ENCODE peak calls at places on chromosomes 13 and 19, in ten cellular contexts. Q is transverse colon, L is body of pancreas, X is gastrocnemius medialis, K is Peyer's patch, H is IMR-90, Y is heart left ventricle, S is ovary, J is upper lobe of left lung, G is A549. D is an unnamed sample.
A peak's percentile ranks its signal among the peaks of the same experiment; 100 is the strongest.

GRCh38 chr13:100423375-100423774 is 165.2 kb downstream of the GGACT start:
- DNase-seq in X (no peak), K (no peak), J (no peak), G (no peak), Y (no peak), Q (no peak), S (no peak), L (no peak), H (peak; percentile 56), D (no peak)

GRCh38 chr19:5479958-5480357 is 24.7 kb downstream of the ZNRF4 start:
- DNase-seq in Q (no peak), H (no peak), S (no peak), L (peak; percentile 28), Y (no peak), J (no peak), G (no peak), X (no peak), K (no peak), D (no peak)

GRCh38 chr13:49110122-49110831 is 109.9 kb upstream of the MLNR start:
- DNase-seq in L (peak; percentile 93), H (peak; percentile 91), Q (peak; percentile 87), S (peak; percentile 79), X (peak; percentile 82), K (peak; percentile 95), Y (peak; percentile 83), J (no peak), G (peak; percentile 47), D (peak; percentile 89)

GRCh38 chr13:30872685-30873443 is 33.2 kb upstream of the MEDAG start:
- DNase-seq in S (peak; percentile 71), J (no peak), G (no peak), X (peak; percentile 59), K (peak; percentile 57), Y (no peak), L (peak; percentile 15), H (peak; percentile 94), Q (no peak), D (peak; percentile 53)

GRCh38 chr19:49592486-49593232 is 1.7 kb downstream of the PRR12 start:
- DNase-seq in J (no peak), K (no peak), L (peak; percentile 31), G (peak; percentile 76), H (no peak), X (no peak), Q (no peak), Y (no peak), S (peak; percentile 45), D (no peak)

GRCh38 chr19:6378036-6378435 is 2.3 kb upstream of the PSPN start:
- DNase-seq in G (no peak), X (no peak), H (peak; percentile 41), S (peak; percentile 64), L (no peak), Y (no peak), K (no peak), Q (no peak), J (no peak), D (peak; percentile 32)

GRCh38 chr19:46384396-46384795 is 29.0 kb downstream of the CCDC8 start:
- DNase-seq in X (no peak), G (no peak), J (no peak), H (no peak), Q (no peak), S (peak; percentile 27), K (peak; percentile 34), Y (no peak), L (peak; percentile 4), D (no peak)

GRCh38 chr13:79604752-79605151 is 123.8 kb downstream of the NDFIP2 start:
- DNase-seq in Y (no peak), Q (no peak), S (no peak), L (no peak), X (no peak), H (no peak), J (no peak), K (no peak), G (no peak), D (no peak)

GRCh38 chr19:7861619-7862412 is 12.4 kb downstream of the PRR36 start:
- DNase-seq in L (no peak), Y (no peak), X (no peak), H (no peak), J (peak; percentile 84), Q (no peak), K (no peak), G (no peak), S (no peak), D (no peak)
- TF ChIP-seq CTCF in L (no peak), Y (no peak), X (no peak), H (no peak), J (no peak), Q (no peak), K (no peak), G (peak; percentile 12), S (no peak), D (no peak)

DNA sequence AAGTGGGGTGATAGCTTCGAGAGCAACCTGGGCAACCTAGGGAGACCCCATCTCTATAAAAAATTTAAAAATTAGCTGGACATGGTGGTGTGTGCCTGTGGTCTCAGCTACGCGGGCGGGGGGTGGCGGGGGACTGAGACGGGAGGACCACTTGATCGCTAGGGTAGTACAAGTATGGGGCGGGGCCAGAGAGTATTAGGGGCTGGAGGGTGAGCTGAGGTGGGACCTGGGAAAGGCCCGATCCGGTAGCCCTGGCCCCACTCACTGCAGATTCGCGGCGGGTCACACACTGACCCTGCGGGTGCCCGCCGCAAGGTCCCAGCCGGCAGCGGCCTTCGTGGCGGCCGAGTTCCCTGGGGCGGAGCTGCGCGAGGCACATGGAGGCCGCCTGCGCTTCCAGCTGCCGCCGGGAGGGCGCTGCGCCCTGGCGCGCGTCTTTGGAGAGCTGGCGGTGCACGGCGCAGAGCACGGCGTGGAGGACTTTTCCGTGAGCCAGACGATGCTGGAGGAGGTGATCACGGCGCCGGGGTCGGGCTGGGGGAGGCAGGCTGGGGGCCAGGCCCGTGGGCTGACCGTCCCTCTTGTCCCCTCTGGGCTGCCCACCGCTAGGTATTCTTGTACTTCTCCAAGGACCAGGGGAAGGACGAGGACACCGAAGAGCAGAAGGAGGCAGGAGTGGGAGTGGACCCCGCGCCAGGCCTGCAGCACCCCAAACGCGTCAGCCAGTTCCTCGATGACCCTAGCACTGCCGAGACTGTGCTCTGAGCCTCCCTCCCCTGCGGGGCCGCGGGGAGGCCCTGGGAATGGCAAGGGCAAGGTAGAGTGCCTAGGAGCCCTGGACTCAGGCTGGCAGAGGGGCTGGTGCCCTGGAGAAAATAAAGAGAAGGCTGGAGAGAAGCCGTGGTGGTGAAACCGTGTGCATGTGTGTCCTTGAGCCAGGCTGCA is 2.0 kb upstream of the ARHGAP45 start:
- DNase-seq in L (peak; percentile 77), J (peak; percentile 96), K (peak; percentile 87), X (no peak), Q (peak; percentile 81), H (peak; percentile 68), Y (no peak), G (peak; percentile 44), S (peak; percentile 73), D (peak; percentile 61)
- TF ChIP-seq POLR2A in L (no peak), J (no peak), K (no peak), X (no peak), Q (no peak), H (no peak), Y (no peak), G (no peak), S (no peak), D (no peak)

GRCh38 chr13:113433391-113433916 is 19.8 kb downstream of the ADPRHL1 start:
- DNase-seq in Q (no peak), Y (no peak), H (no peak), K (no peak), G (no peak), X (no peak), J (peak; percentile 52), S (no peak), L (no peak), D (no peak)

GRCh38 chr13:113432509-113433270 is 20.6 kb downstream of the ADPRHL1 start:
- DNase-seq in H (no peak), K (no peak), L (no peak), G (no peak), Y (no peak), J (peak; percentile 54), X (no peak), Q (no peak), S (no peak), D (no peak)

GRCh38 chr13:113441661-113442060 is 11.6 kb downstream of the ADPRHL1 start:
- DNase-seq in L (no peak), J (peak; percentile 67), Y (no peak), H (no peak), X (peak; percentile 6), Q (no peak), G (no peak), K (peak; percentile 42), S (peak; percentile 20), D (no peak)

GRCh38 chr13:113442354-113442984 is 10.8 kb downstream of the ADPRHL1 start:
- DNase-seq in J (peak; percentile 57), X (no peak), G (no peak), S (peak; percentile 1), Y (no peak), H (no peak), Q (no peak), K (peak; percentile 23), L (no peak), D (no peak)

DNA sequence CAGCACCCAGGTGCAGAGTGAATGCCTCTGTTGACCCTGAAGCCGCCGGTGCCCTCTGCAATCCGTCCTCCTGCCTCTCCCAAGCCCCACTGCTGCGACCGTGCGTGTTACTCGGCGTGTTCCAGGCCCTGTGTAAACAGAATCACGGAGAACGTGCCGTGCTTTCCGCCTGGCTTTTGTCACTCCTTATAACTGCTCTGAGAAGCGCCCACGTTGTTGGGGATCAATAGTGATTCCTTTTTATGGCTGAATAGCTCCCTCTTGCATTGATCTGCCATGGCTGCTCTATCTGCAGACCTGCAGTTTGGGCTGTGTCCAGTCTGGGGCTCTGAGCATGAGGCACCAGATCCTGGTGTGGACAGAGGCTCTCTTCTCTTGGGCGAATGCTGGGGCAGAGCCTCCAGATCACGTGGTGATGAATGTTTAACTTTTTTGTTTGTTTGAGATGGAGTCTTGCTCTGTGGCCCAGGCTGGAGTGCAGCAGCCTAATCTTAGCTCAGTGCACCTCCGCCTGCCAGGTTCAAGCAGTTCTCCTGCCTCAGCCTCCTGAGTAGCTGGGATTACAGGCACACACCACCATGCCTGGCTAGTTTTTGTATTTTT is 15.8 kb downstream of the ADPRHL1 start:
- DNase-seq in Q (no peak), Y (no peak), K (no peak), J (peak; percentile 62), H (peak; percentile 7), S (no peak), L (peak; percentile 44), X (no peak), G (no peak), D (no peak)
- TF ChIP-seq CTCF in Q (no peak), Y (no peak), K (no peak), J (no peak), H (no peak), S (no peak), L (no peak), X (no peak), G (no peak), D (no peak)

DNA sequence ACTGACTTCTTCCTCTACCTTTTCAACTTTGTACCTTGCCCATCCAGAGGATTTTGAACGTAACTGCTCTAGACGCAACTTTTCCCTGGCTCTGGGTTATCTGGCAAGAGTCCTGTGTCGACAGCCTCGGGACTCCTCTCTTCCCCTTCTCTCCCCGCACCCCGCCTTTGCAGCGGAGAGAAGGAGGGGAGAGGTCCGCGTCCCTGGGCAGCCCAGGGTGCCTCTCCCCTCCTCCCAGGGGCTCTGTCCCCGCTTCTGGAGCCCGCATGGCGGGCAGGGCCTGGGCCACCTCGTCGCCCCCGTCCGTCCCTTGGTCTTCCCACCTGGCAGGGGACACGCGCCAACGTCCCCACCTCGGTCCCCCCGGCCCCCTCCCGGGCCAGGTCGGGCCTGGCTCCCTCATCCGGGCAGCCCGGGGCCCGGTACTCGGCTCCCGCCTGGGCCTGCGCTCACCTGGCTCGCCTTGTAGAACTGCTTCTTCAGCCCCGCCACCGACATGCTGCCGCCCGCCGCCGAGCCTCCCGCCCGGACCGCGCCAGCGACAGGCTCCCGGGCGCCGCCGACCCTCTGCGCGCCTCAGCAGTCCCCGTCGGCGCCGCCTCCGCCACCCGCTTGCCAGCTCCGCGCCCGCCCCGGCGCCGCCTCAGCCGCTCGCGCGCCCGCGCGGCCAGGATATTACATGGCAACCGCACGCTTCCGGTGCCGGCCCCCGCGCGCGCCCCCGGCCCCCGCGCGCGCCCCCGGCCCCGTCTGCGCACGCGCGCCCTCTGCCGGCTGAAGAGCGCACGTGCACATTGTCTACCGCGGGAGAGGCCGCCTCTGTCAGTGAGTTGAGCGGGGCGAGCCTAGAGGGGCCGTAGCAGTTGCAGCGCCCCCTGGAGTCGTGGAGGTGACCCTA is at the start of gene SH3GL1:
- DNase-seq in J (peak; percentile 99), L (peak; percentile 95), S (peak; percentile 95), X (peak; percentile 92), H (peak; percentile 88), G (peak; percentile 69), K (peak; percentile 97), Q (peak; percentile 95), Y (peak; percentile 94), D (peak; percentile 96)
- TF ChIP-seq POLR2A in J (peak; percentile 79), L (peak; percentile 27), S (peak; percentile 69), X (peak; percentile 92), H (peak; percentile 79), G (peak; percentile 53), K (peak; percentile 80), Q (peak; percentile 23), Y (peak; percentile 42), D (no peak)

D was measured in testis.